ENCODE peak calls at places on chromosomes 2 and 18, in four cellular contexts. H, J, T and C are unnamed samples.

GRCh38 chr2:172208881-172209325 is 106.2 kb upstream of the DLX2 start:
- DNase-seq in T (no peak), J (no peak), H (no peak), C (no peak)

GRCh38 chr18:79923896-79924585 is 27.4 kb downstream of the SLC66A2 start:
- DNase-seq in J (no peak), T (no peak), H (no peak), C (no peak)

GRCh38 chr18:47795448-47795843 is 135.0 kb downstream of the SMAD2 start:
- DNase-seq in J (no peak), T (no peak), H (no peak), C (no peak)

GRCh38 chr2:66237470-66238354 is 197.2 kb upstream of the MEIS1 start:
- DNase-seq in T (no peak), J (no peak), H (no peak), C (no peak)

GRCh38 chr2:20451346-20451745 is 4.5 kb downstream of the RHOB start:
- DNase-seq in H (no peak), T (no peak), J (no peak), C (no peak)

GRCh38 chr2:233062946-233063268 is 2.8 kb downstream of the INPP5D start:
- DNase-seq in H (no peak), J (no peak), T (no peak), C (no peak)

GRCh38 chr2:238091426-238092060 is 8.6 kb upstream of the ESPNL start:
- DNase-seq in H (no peak), T (no peak), J (no peak), C (no peak)

GRCh38 chr2:21754164-21754788 is 630.5 kb downstream of the TDRD15 start:
- DNase-seq in H (no peak), J (no peak), T (no peak), C (no peak)

GRCh38 chr2:119196301-119197124 is 27.1 kb upstream of the STEAP3 start:
- DNase-seq in H (no peak), T (no peak), J (no peak), C (no peak)

GRCh38 chr2:182499706-182500470 is 73.1 kb upstream of the PDE1A start:
- DNase-seq in T (no peak), H (no peak), J (no peak), C (no peak)

GRCh38 chr18:2240311-2240705 is 331.0 kb downstream of the METTL4 start:
- DNase-seq in T (no peak), J (no peak), H (no peak), C (no peak)

GRCh38 chr18:35143615-35144596 is 96.9 kb upstream of the ZNF397 start:
- DNase-seq in H (peak; percentile 38), T (peak; percentile 34), J (no peak), C (no peak)

GRCh38 chr18:45755936-45756335 is 32.0 kb downstream of the SLC14A1 start:
- DNase-seq in H (no peak), J (no peak), T (no peak), C (no peak)

GRCh38 chr18:12628706-12629702 is 28.9 kb downstream of the SPIRE1 start:
- DNase-seq in H (no peak), J (no peak), T (no peak), C (no peak)

GRCh38 chr18:48939368-48940097 is 11.2 kb downstream of the SMAD7 start:
- DNase-seq in T (no peak), J (no peak), H (no peak), C (no peak)

GRCh38 chr2:25521665-25522387 is 151.6 kb downstream of the DTNB start:
- DNase-seq in T (peak; percentile 60), J (no peak), H (peak; percentile 80), C (peak; percentile 90)

GRCh38 chr18:32770181-32770650 is 2.6 kb downstream of the KLHL14 start:
- DNase-seq in T (peak; percentile 17), H (no peak), J (no peak), C (no peak)

GRCh38 chr18:61587865-61588264 is 254.6 kb downstream of the CDH20 start:
- DNase-seq in T (no peak), J (no peak), H (no peak), C (no peak)

GRCh38 chr2:176553685-176554106 is 284.5 kb downstream of the MTX2 start:
- DNase-seq in J (peak; percentile 42), T (no peak), H (peak; percentile 12), C (no peak)

GRCh38 chr2:209181984-209182383 is 241.9 kb upstream of the MAP2 start:
- DNase-seq in H (no peak), J (no peak), T (no peak), C (no peak)

GRCh38 chr18:79555885-79556284 is 123.7 kb upstream of the CTDP1 start:
- DNase-seq in H (no peak), J (no peak), T (no peak), C (no peak)

GRCh38 chr2:109260116-109260855 is 131.3 kb downstream of the SH3RF3 start:
- DNase-seq in J (no peak), T (no peak), H (no peak), C (no peak)

GRCh38 chr2:16665746-16666452 is at the start of gene CYRIA:
- DNase-seq in T (peak; percentile 83), J (no peak), H (peak; percentile 52), C (no peak)

GRCh38 chr2:120917876-120918275 is 182.2 kb downstream of the GLI2 start:
- DNase-seq in H (no peak), T (no peak), J (no peak), C (no peak)

GRCh38 chr2:158825021-158825420 is 29.9 kb downstream of the DAPL1 start:
- DNase-seq in J (no peak), T (no peak), H (no peak), C (no peak)

GRCh38 chr2:205752924-205753323 is 70.6 kb downstream of the NRP2 start:
- DNase-seq in T (no peak), J (no peak), H (no peak), C (no peak)

GRCh38 chr2:197760293-197760657 is 24.8 kb downstream of the BOLL start:
- DNase-seq in H (no peak), T (no peak), J (no peak), C (no peak)

GRCh38 chr18:48539406-48540328 is 836 bp downstream of the CTIF start:
- DNase-seq in J (peak; percentile 21), T (peak; percentile 46), H (peak; percentile 24), C (no peak)